ENCODE peak calls at places on chromosomes 16 and 17, in seven cellular contexts. Y is GM12865, T is neural progenitor cell, O is brain microvascular endothelial cell, S is GM20000, G is cardiac muscle cell, W is body of pancreas. H is an unnamed sample.

GRCh38 chr16:85475233-85475632 is 137.9 kb upstream of the GSE1 start:
- DNase-seq in Y (no peak), T (no peak), S (no peak), W (no peak), O (no peak), G (no peak), H (no peak)

GRCh38 chr17:49715717-49716279 is 8.0 kb upstream of the SLC35B1 start:
- DNase-seq in G (no peak), S (no peak), O (no peak), W (peak), Y (no peak), T (no peak), H (peak)

GRCh38 chr17:279356-279755 is 73.3 kb downstream of the RPH3AL start:
- DNase-seq in T (no peak), W (no peak), G (no peak), Y (no peak), O (no peak), S (no peak), H (no peak)

GRCh38 chr17:10640475-10640874 is 16.6 kb downstream of the MYH3 start:
- DNase-seq in T (no peak), G (no peak), W (no peak), Y (no peak), S (no peak), O (no peak), H (no peak)

GRCh38 chr16:69179255-69180010 is 7.5 kb upstream of the SNTB2 start:
- DNase-seq in Y (no peak), T (no peak), S (no peak), G (peak), W (peak), O (no peak), H (no peak)

GRCh38 chr16:87702325-87702811 is 63.4 kb downstream of the KLHDC4 start:
- DNase-seq in W (peak), S (peak), O (peak), G (peak), T (peak), Y (peak), H (peak)

GRCh38 chr16:57536306-57537193 is at the start of gene CCDC102A:
- DNase-seq in G (peak), S (peak), T (peak), W (peak), O (no peak), Y (peak), H (peak)

GRCh38 chr16:87853411-87854052 is 15.8 kb downstream of the SLC7A5 start:
- DNase-seq in S (peak), W (peak), Y (peak), O (peak), G (peak), T (peak), H (peak)

GRCh38 chr17:11996722-11997146 is 541 bp downstream of the ZNF18 start:
- DNase-seq in S (peak), W (peak), G (peak), T (no peak), Y (peak), O (peak), H (peak)

GRCh38 chr17:29614345-29615047 is 8.2 kb downstream of the CORO6 start:
- DNase-seq in G (no peak), S (no peak), T (peak), W (no peak), Y (no peak), O (no peak), H (no peak)

GRCh38 chr17:43401293-43401692 is 2.5 kb downstream of the ARL4D start:
- DNase-seq in W (no peak), S (no peak), O (peak), Y (no peak), G (no peak), T (no peak), H (no peak)

GRCh38 chr16:53061701-53062159 is 6.9 kb downstream of the CHD9 start:
- DNase-seq in O (no peak), G (no peak), S (peak), Y (peak), W (no peak), T (no peak), H (peak)

GRCh38 chr17:72332367-72332766 is 211.5 kb downstream of the SOX9 start:
- DNase-seq in T (no peak), Y (peak), O (peak), W (no peak), G (no peak), S (peak), H (no peak)

GRCh38 chr16:64343061-64343819 is 778.6 kb downstream of the CDH11 start:
- DNase-seq in G (no peak), Y (no peak), O (no peak), W (no peak), T (no peak), S (no peak), H (no peak)

GRCh38 chr16:57648590-57649442 is 19.3 kb upstream of the ADGRG3 start:
- DNase-seq in O (peak), T (peak), G (peak), W (peak), S (peak), Y (peak), H (peak)

GRCh38 chr16:88084881-88085280 is 133.6 kb downstream of the BANP start:
- DNase-seq in W (no peak), T (no peak), O (no peak), Y (no peak), S (peak), G (no peak), H (no peak)

GRCh38 chr16:29192329-29193247 is 207.7 kb downstream of the LAT start:
- DNase-seq in O (no peak), W (no peak), Y (no peak), G (no peak), S (no peak), T (no peak), H (peak)

GRCh38 chr16:87602005-87602790 is at the start of gene JPH3:
- DNase-seq in G (peak), T (peak), Y (no peak), O (no peak), S (no peak), W (no peak), H (peak)

GRCh38 chr17:77316191-77316641 is 175.4 kb downstream of the SEC14L1 start:
- DNase-seq in G (peak), S (no peak), O (peak), W (no peak), Y (no peak), T (peak), H (no peak)

GRCh38 chr16:11610121-11610505 is 23.4 kb upstream of the LITAF start:
- DNase-seq in G (no peak), W (no peak), S (no peak), O (no peak), T (no peak), Y (no peak), H (no peak)

GRCh38 chr16:58755989-58756649 is 22.0 kb upstream of the GOT2 start:
- DNase-seq in O (peak), G (peak), S (peak), T (peak), W (peak), Y (peak), H (peak)

GRCh38 chr16:78461496-78461938 is 362.1 kb downstream of the WWOX start:
- DNase-seq in S (no peak), T (no peak), Y (no peak), O (peak), W (no peak), G (no peak), H (no peak)

GRCh38 chr17:72122668-72123495 is 2.1 kb downstream of the SOX9 start:
- DNase-seq in Y (peak), O (no peak), S (peak), W (no peak), T (peak), G (peak), H (peak)

GRCh38 chr16:87099001-87099740 is 218.0 kb downstream of the C16orf95 start:
- DNase-seq in W (peak), T (peak), S (no peak), O (no peak), Y (no peak), G (no peak), H (no peak)

GRCh38 chr17:19248923-19249574 is 11.9 kb downstream of the EPN2 start:
- DNase-seq in T (no peak), G (no peak), W (peak), Y (no peak), S (no peak), O (peak), H (no peak)

DNA sequence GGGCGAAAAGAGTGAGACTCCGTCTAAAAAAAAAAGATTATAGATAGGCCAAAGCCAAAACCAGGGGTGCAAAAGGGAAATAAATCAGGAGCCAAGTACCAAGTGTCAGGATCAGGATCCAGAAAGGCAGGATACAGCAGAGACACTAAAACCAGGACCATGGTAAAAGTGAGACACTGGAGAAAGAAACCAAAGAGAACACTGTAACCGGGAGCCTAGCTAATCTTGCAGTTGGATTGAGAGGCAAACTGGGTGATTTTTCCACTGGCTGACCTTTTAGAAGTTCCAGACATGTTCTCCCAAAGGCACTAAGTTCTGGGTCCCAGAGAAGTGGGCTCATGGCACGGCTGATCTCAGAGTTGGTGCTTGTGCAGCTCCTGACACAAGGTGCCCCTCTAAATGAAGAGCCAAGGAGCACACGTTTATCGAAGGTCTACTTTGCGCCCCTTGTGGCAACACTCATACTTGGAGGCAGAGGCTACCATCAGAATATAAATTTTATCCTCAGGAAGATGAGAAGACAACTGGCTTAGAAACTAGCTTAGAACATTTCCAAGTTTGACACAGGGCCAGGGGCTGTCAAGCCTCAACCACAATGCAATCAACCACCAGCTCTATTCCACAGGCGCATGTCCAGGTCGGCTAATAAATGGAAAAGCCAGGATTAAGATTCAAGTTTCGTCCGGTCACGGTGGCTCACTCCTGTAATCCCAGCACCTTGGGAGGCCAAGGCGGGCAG is 27.5 kb upstream of the HELZ start:
- DNase-seq in W (no peak), Y (peak), O (no peak), T (peak), G (peak), S (no peak), H (peak)
- TF ChIP-seq CTCF in W (no peak), Y (peak), O (peak), T (peak), G (peak), S (no peak), H (no peak)

GRCh38 chr16:82043680-82044584 is 8.9 kb downstream of the HSD17B2 start:
- DNase-seq in S (no peak), O (peak), G (no peak), Y (no peak), T (peak), W (no peak), H (no peak)
- TF ChIP-seq CTCF in S (no peak), O (no peak), G (no peak), Y (no peak), T (no peak), W (no peak), H (no peak)

GRCh38 chr17:75010683-75011406 is 1.6 kb upstream of the MRPL58 start:
- DNase-seq in W (peak), O (no peak), Y (no peak), T (no peak), G (no peak), S (peak), H (peak)
- TF ChIP-seq CTCF in W (no peak), O (no peak), Y (no peak), T (no peak), G (no peak), S (no peak), H (no peak)

DNA sequence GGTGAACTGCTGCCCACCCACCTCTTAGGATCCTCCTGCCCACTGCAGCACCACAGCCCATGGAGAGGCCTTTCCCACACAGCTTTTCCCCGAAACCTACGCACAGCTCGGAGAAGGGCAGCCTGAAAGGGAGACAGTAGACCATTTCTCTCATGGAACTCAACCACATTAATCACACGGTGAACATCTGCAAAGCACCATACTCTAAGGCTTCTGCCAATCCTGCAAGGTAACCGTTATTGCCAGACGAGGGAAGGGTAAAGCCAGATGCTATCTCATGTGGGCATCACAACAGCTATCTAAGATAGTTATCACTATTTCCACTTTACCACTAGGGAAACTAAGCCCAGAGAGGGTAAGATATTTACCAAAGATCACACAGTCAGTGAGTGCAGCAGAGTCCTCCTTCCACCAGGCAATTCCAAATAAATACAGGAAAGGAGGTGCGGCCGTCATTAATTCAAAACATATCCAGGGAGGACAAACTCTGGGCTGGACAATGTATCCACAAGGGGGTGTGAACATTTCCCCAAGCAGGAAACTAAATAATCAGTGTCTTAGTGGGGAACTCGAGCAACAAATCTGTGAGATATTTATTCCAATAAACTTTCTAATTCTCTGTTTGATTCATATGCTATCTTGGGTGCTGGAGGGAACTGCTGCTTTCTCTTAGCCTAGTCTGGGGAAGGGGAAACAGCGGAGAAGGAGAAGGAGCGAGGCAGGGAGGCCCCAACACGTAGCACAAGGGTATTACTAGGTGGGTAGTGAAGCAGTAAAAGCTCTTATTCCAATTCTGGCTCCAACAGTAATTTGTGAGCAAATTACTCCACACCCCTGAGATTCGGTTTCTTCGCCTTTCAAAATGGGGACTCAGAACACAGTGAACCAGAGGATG is 723 bp downstream of the TMEM186 start:
- DNase-seq in S (no peak), T (no peak), Y (no peak), O (no peak), W (no peak), G (no peak), H (no peak)
- TF ChIP-seq CTCF in S (no peak), T (no peak), Y (no peak), O (no peak), W (no peak), G (no peak), H (no peak)

GRCh38 chr17:17701658-17702057 is 20.4 kb downstream of the RAI1 start:
- DNase-seq in G (no peak), O (no peak), Y (no peak), W (no peak), T (no peak), S (no peak), H (no peak)
- TF ChIP-seq CTCF in G (no peak), O (no peak), Y (no peak), W (no peak), T (no peak), S (no peak), H (no peak)

GRCh38 chr16:66168777-66169176 is 197.7 kb upstream of the CDH5 start:
- DNase-seq in O (no peak), Y (no peak), W (no peak), S (no peak), T (no peak), G (no peak), H (no peak)

GRCh38 chr16:66166451-66166850 is 200.0 kb upstream of the CDH5 start:
- DNase-seq in O (no peak), T (no peak), W (no peak), Y (no peak), S (no peak), G (no peak), H (no peak)

GRCh38 chr16:66169817-66170216 is 196.7 kb upstream of the CDH5 start:
- DNase-seq in S (no peak), T (no peak), G (no peak), O (no peak), Y (no peak), W (no peak), H (no peak)

GRCh38 chr16:66165879-66166278 is 200.6 kb upstream of the CDH5 start:
- DNase-seq in S (no peak), Y (no peak), O (no peak), W (no peak), T (no peak), G (no peak), H (no peak)

GRCh38 chr16:66167564-66168291 is 198.8 kb upstream of the CDH5 start:
- DNase-seq in G (peak), S (no peak), Y (no peak), O (no peak), T (peak), W (no peak), H (no peak)
- TF ChIP-seq CTCF in G (peak), S (no peak), Y (no peak), O (peak), T (peak), W (no peak), H (no peak)

GRCh38 chr16:782766-783403 is 5.3 kb downstream of the RPUSD1 start:
- DNase-seq in Y (no peak), G (no peak), T (no peak), O (no peak), S (no peak), W (no peak), H (no peak)
- TF ChIP-seq CTCF in Y (no peak), G (no peak), T (no peak), O (no peak), S (no peak), W (no peak), H (no peak)

GRCh38 chr16:68093816-68094613 is 8.8 kb downstream of the NFATC3 start:
- DNase-seq in Y (no peak), W (no peak), S (no peak), G (peak), O (no peak), T (peak), H (peak)
- TF ChIP-seq CTCF in Y (peak), W (no peak), S (no peak), G (peak), O (peak), T (peak), H (peak)

GRCh38 chr17:81667754-81668153 is 1.2 kb downstream of the CCDC137 start:
- DNase-seq in T (peak), W (no peak), G (no peak), O (no peak), Y (no peak), S (no peak), H (no peak)
- TF ChIP-seq CTCF in T (no peak), W (no peak), G (no peak), O (no peak), Y (no peak), S (no peak), H (no peak)

H was measured in activated CD8-positive, alpha-beta T cell treated with anti-CD3 and anti-CD28 coated beads for 36 hours.